ENCODE peak calls at places on chromosomes 16 and 17, in six cellular contexts. Y is HepG2, X is K562, J is H1, O is GM12878, L is GM12892. N is an unnamed sample.

GRCh38 chr17:80883831-80884735 is 107.6 kb upstream of the CHMP6 start:
- DNase-seq in Y (no peak), X (no peak), J (no peak), O (no peak), L (no peak), N (no peak)

GRCh38 chr16:64627288-64627687 is 494.6 kb downstream of the CDH11 start:
- DNase-seq in Y (no peak), X (no peak), J (no peak), O (no peak), L (no peak), N (no peak)

GRCh38 chr17:7315570-7316243 is 547 bp upstream of the GPS2 start:
- DNase-seq in Y (no peak), X (no peak), J (no peak), O (no peak), L (no peak), N (peak)

GRCh38 chr17:28230011-28230410 is 89.0 kb upstream of the TMEM97 start:
- DNase-seq in Y (no peak), X (no peak), J (no peak), O (no peak), L (no peak), N (no peak)

GRCh38 chr16:35689764-35690163 is 2230.4 kb downstream of the TP53TG3F start:
- DNase-seq in Y (no peak), X (no peak), J (no peak), O (no peak), L (no peak), N (no peak)

GRCh38 chr17:17043668-17044226 is 1.5 kb downstream of the MPRIP start:
- DNase-seq in Y (no peak), X (no peak), J (no peak), O (no peak), L (no peak), N (no peak)

GRCh38 chr16:69482410-69482951 is 58.1 kb downstream of the CYB5B start:
- DNase-seq in Y (no peak), X (no peak), J (no peak), O (no peak), L (no peak), N (no peak)

GRCh38 chr17:62792122-62792800 is 15.9 kb downstream of the MARCHF10 start:
- DNase-seq in Y (peak), X (no peak), J (no peak), O (no peak), L (no peak), N (no peak)

GRCh38 chr16:70646260-70647241 is at the start of gene IL34:
- DNase-seq in Y (no peak), X (no peak), J (no peak), O (no peak), L (no peak), N (no peak)

GRCh38 chr17:17051380-17051779 is 9.1 kb downstream of the MPRIP start:
- DNase-seq in Y (no peak), X (no peak), J (no peak), O (no peak), L (no peak), N (no peak)

GRCh38 chr16:70590722-70591438 is 55.5 kb upstream of the IL34 start:
- DNase-seq in Y (no peak), X (no peak), J (no peak), O (no peak), L (no peak), N (no peak)

GRCh38 chr17:77692571-77693161 is 265.8 kb upstream of the TNRC6C start:
- DNase-seq in Y (no peak), X (no peak), J (no peak), O (no peak), L (no peak), N (no peak)

GRCh38 chr17:74113952-74114351 is 89.5 kb upstream of the RPL38 start:
- DNase-seq in Y (no peak), X (no peak), J (no peak), O (no peak), L (no peak), N (no peak)

GRCh38 chr16:85396879-85397871 is 215.9 kb upstream of the GSE1 start:
- DNase-seq in Y (peak), X (peak), J (no peak), O (no peak), L (peak), N (peak)

GRCh38 chr17:41065829-41066624 is at the start of gene KRTAP2-4:
- DNase-seq in Y (peak), X (peak), J (no peak), O (no peak), L (no peak), N (no peak)

GRCh38 chr16:69863882-69864281 is 87.3 kb upstream of the CLEC18A start:
- DNase-seq in Y (no peak), X (no peak), J (no peak), O (no peak), L (no peak), N (no peak)

GRCh38 chr16:5836979-5837670 is 739.5 kb upstream of the EEF2KMT start:
- DNase-seq in Y (no peak), X (no peak), J (no peak), O (no peak), L (no peak), N (no peak)

GRCh38 chr16:77611386-77611785 is 110.9 kb upstream of the NUDT7 start:
- DNase-seq in Y (no peak), X (no peak), J (no peak), O (no peak), L (no peak), N (no peak)

GRCh38 chr16:2664522-2665096 is 17.7 kb upstream of the KCTD5 start:
- DNase-seq in Y (no peak), X (no peak), J (no peak), O (no peak), L (no peak), N (no peak)

GRCh38 chr16:19231881-19232280 is 53.6 kb upstream of the CLEC19A start:
- DNase-seq in Y (no peak), X (no peak), J (no peak), O (no peak), L (no peak), N (no peak)

GRCh38 chr16:19524356-19524865 is 669 bp downstream of the CCP110 start:
- DNase-seq in Y (no peak), X (no peak), J (no peak), O (no peak), L (no peak), N (no peak)

GRCh38 chr17:51442112-51442865 is 181.9 kb downstream of the UTP18 start:
- DNase-seq in Y (no peak), X (no peak), J (no peak), O (no peak), L (no peak), N (no peak)

GRCh38 chr16:89922884-89923639 is at the start of gene TUBB3:
- DNase-seq in Y (peak), X (peak), J (no peak), O (no peak), L (peak), N (peak)

GRCh38 chr17:8047769-8048110 is 8.9 kb downstream of the ALOX15B start:
- DNase-seq in Y (no peak), X (no peak), J (no peak), O (no peak), L (no peak), N (no peak)

GRCh38 chr17:15171433-15172047 is 93.6 kb downstream of the PMP22 start:
- DNase-seq in Y (peak), X (peak), J (peak), O (no peak), L (peak), N (peak)

GRCh38 chr17:7634384-7634783 is 4.4 kb downstream of the SHBG start:
- DNase-seq in Y (no peak), X (peak), J (no peak), O (no peak), L (no peak), N (no peak)

GRCh38 chr17:10120113-10120485 is 78.3 kb downstream of the GAS7 start:
- DNase-seq in Y (no peak), X (no peak), J (no peak), O (no peak), L (no peak), N (no peak)

GRCh38 chr16:75616541-75617010 is 6.5 kb downstream of the ADAT1 start:
- DNase-seq in Y (no peak), X (no peak), J (no peak), O (no peak), L (no peak), N (no peak)

GRCh38 chr17:81061027-81061426 is 26.1 kb downstream of the BAIAP2 start:
- DNase-seq in Y (no peak), X (no peak), J (no peak), O (no peak), L (no peak), N (no peak)

GRCh38 chr16:23114131-23114904 is 34.9 kb downstream of the USP31 start:
- DNase-seq in Y (no peak), X (no peak), J (no peak), O (no peak), L (no peak), N (no peak)

GRCh38 chr16:89193021-89193575 is 7.2 kb downstream of the SLC22A31 start:
- DNase-seq in Y (peak), X (peak), J (peak), O (no peak), L (peak), N (no peak)

GRCh38 chr17:19389386-19389785 is 2.4 kb upstream of the MFAP4 start:
- DNase-seq in Y (no peak), X (no peak), J (no peak), O (no peak), L (no peak), N (no peak)

GRCh38 chr16:75486666-75487313 is 8.5 kb downstream of the CHST6 start:
- DNase-seq in Y (no peak), X (no peak), J (no peak), O (peak), L (no peak), N (no peak)

GRCh38 chr17:14741516-14741915 is 440.6 kb downstream of the HS3ST3B1 start:
- DNase-seq in Y (no peak), X (no peak), J (no peak), O (no peak), L (no peak), N (no peak)

GRCh38 chr17:19494961-19495806 is 38.5 kb upstream of the SLC47A1 start:
- DNase-seq in Y (no peak), X (no peak), J (no peak), O (no peak), L (no peak), N (no peak)

GRCh38 chr16:626174-626765 is 4.5 kb upstream of the WFIKKN1 start:
- DNase-seq in Y (no peak), X (no peak), J (no peak), O (no peak), L (no peak), N (no peak)

GRCh38 chr17:81941484-81942166 is 4.5 kb upstream of the PYCR1 start:
- DNase-seq in Y (no peak), X (no peak), J (no peak), O (no peak), L (no peak), N (no peak)

GRCh38 chr17:12773153-12773552 is 16.1 kb upstream of the ARHGAP44 start:
- DNase-seq in Y (no peak), X (no peak), J (no peak), O (no peak), L (no peak), N (no peak)

DNA sequence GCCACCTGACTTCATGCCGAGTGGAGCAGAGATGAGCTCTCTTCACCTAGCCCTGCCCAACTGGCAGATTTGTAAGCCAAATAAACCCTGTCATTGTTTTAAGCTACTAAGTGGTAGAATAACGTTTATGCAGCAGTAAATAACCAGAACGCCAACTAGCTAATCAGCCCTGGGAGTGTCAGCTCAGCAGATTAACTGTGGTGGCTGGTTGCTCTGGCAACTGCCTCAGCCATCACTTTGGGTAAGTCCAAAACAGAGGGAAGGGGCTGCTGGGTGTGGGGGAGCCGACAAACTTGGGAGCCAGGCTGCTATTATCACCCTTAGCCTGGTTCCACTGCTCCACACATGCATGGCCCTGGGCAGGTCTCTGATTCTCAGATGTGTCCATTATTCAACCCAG is 22.2 kb upstream of the RHOT1 start:
- DNase-seq in Y (no peak), X (no peak), J (no peak), O (no peak), L (no peak), N (no peak)
- TF ChIP-seq TAF1 in Y (no peak), X (no peak), J (no peak), O (no peak), L (no peak), N (no peak)

DNA sequence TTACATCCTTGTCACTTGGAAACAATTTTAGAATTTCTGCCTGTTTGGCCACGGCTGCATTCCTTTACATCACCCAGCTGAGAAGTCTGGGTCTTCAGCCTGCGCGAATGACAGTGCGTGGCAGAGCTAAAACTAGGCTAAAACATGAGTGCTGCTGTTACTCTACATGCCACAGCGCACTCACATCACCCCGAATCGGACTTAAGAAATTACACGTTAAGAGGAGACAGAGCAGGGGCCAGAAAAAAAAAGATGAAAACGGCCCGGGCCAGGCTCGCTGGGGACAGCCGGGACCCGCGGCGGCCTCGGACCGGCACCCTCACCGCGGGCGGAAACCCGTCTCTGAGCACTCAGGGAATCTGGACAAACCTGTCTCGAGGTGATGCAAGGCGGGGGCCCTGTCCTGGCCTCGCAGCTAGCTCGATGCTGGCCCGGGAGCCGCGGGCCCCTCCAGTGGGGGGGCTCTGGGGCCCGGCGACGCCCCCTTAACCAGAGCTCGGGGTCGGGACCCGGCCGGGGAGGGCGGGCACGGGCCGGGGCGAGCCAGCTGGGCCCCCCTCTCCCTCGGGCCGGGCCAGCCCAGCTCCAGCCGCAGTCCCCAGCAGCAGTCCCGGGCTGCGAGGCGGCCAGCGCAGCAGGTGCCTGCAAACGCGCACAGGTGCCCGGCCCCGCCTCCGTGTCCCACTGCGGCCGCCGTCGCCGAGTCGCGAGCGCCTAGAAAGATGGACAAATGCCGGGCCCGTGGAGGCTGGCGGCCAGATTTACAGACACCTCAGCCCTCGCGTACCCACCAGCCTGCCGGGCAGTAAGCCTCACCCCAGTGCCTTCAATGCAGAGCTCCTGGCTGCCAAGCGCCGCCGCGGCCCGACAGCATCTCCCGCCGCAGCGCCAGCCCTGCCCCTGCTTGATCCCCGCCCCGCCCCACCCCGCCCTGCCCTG is at the start of gene AKTIP:
- DNase-seq in Y (no peak), X (peak), J (no peak), O (no peak), L (no peak), N (peak)
- TF ChIP-seq POLR2A in Y (peak), X (no peak), J (no peak), O (no peak), L (no peak), N (no peak)

GRCh38 chr17:39970157-39970692 is 7.4 kb downstream of the GSDMA start:
- DNase-seq in Y (no peak), X (no peak), J (no peak), O (no peak), L (no peak), N (no peak)
- TF ChIP-seq TAF1 in Y (no peak), X (no peak), J (no peak), O (no peak), L (no peak), N (no peak)

DNA sequence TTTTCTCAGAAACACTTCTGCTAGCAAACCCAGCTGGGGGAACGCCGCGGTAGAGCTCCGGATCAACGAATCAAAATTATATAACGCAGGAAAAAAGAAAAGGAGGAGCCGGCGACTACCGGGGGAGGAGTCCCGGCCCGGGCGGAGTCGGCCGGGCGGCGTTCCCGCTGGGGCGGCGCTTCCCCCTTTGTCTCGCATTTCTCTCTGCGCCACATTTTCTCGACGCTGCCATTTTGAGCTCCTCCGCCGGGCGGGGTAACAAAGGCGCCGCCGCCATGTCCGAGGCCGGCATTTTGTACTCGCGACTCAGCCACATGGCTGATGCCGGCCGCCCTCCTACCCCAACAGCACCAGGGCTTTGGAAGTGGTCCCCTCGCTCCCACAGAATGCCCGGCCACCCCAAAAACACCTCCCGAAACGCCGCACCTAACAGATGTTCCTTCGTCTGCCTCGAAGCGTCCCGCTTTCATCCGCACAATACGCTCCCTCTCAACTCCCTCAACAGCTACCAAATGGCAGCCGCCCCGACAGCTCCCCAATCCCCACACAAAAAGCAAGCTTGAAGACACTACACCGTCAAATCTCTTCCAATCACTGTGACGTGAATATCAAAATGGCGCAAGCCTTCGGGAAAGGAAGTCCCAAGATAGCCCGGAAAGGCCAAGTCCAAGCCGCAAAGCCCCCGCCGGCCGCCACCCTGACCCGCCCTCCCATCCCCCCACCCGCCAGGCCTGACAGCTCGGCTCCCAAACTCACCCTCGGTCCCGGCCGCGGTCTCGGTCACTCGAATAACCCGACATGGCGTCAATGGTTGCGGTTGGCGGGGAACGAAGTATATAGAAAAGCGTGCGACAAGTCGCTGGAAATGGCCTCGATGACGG is 529 bp downstream of the DDX5 start:
- DNase-seq in Y (peak), X (peak), J (no peak), O (no peak), L (peak), N (peak)
- TF ChIP-seq POLR2A in Y (peak), X (peak), J (no peak), O (no peak), L (peak), N (no peak)

N was measured in GM12891.